ENCODE peak calls at places on chromosomes 1 and 21, in five cellular contexts. K, H, V, X and F are unnamed samples. For H3K9me3, the result is how much of the 10 kb centered on the place peaks cover.

GRCh38 chr1:225868631-225869330 is 13.4 kb downstream of the TMEM63A start:
- DNase-seq in H (no peak), X (no peak), V (no peak), K (no peak), F (no peak)

GRCh38 chr1:23196627-23197328 is 20.5 kb downstream of the HTR1D start:
- DNase-seq in V (no peak), H (peak), X (peak), K (peak), F (no peak)

GRCh38 chr21:43574741-43575465 is 84.4 kb downstream of the HSF2BP start:
- DNase-seq in X (no peak), K (no peak), H (no peak), V (peak), F (peak)

GRCh38 chr1:204872262-204872881 is 1.7 kb downstream of the NFASC start:
- DNase-seq in H (no peak), X (no peak), V (no peak), K (no peak), F (no peak)

GRCh38 chr1:20486457-20487235 is 636 bp upstream of the CAMK2N1 start:
- DNase-seq in X (peak), K (no peak), V (peak), H (peak), F (peak)

GRCh38 chr1:228445867-228446584 is 29.4 kb upstream of the TRIM17 start:
- DNase-seq in H (peak), X (peak), K (no peak), V (no peak), F (no peak)

GRCh38 chr1:111754964-111755320 is 759 bp upstream of the DDX20 start:
- DNase-seq in V (no peak), X (peak), H (peak), K (no peak), F (peak)

GRCh38 chr1:223775054-223775453 is 62.7 kb downstream of the CAPN2 start:
- DNase-seq in H (no peak), V (no peak), K (peak), X (no peak), F (no peak)

GRCh38 chr21:17514124-17514481 is 1.3 kb downstream of the CXADR start:
- DNase-seq in K (no peak), H (no peak), X (no peak), V (no peak), F (no peak)

GRCh38 chr21:33286600-33287456 is 20.7 kb downstream of the IL10RB start:
- DNase-seq in V (peak), K (no peak), H (peak), X (peak), F (no peak)

GRCh38 chr1:12616709-12617373 is 1.2 kb downstream of the DHRS3 start:
- DNase-seq in V (peak), H (no peak), X (no peak), K (no peak), F (peak)

GRCh38 chr21:42473495-42474042 is 22.5 kb downstream of the RSPH1 start:
- DNase-seq in K (no peak), H (no peak), X (no peak), V (no peak), F (no peak)

GRCh38 chr1:213914351-213914750 is 73.4 kb upstream of the PROX1 start:
- DNase-seq in X (no peak), H (no peak), V (no peak), K (no peak), F (no peak)

GRCh38 chr1:1185101-1185765 is 11.6 kb downstream of the TTLL10 start:
- DNase-seq in K (no peak), V (peak), X (no peak), H (no peak), F (peak)

GRCh38 chr1:203306970-203307541 is 1.7 kb downstream of the BTG2 start:
- DNase-seq in H (no peak), K (no peak), V (no peak), X (no peak), F (no peak)

GRCh38 chr1:211476200-211476849 is 15.6 kb downstream of the RD3 start:
- DNase-seq in X (peak), H (peak), K (peak), V (peak), F (peak)

GRCh38 chr1:201169971-201170532 is 15.8 kb upstream of the TMEM9 start:
- DNase-seq in V (no peak), H (no peak), X (no peak), K (no peak), F (no peak)

GRCh38 chr21:45835301-45836267 is 146.0 kb upstream of the COL6A1 start:
- DNase-seq in H (no peak), X (no peak), K (no peak), V (no peak), F (no peak)

GRCh38 chr1:70134148-70134547 is 71.2 kb downstream of the LRRC40 start:
- DNase-seq in H (no peak), X (no peak), V (no peak), K (no peak), F (peak)

GRCh38 chr1:94061513-94062443 is 59.2 kb downstream of the ABCA4 start:
- DNase-seq in V (peak), K (peak), H (peak), X (peak), F (peak)

GRCh38 chr1:23759277-23759676 is 16.0 kb downstream of the ELOA start:
- DNase-seq in K (no peak), H (no peak), X (peak), V (no peak), F (no peak)

GRCh38 chr1:89531480-89532139 is 7.0 kb downstream of the LRRC8B start:
- DNase-seq in V (no peak), K (no peak), H (no peak), X (no peak), F (no peak)

GRCh38 chr1:156083800-156084790 is 1.8 kb upstream of the MEX3A start:
- DNase-seq in H (no peak), K (no peak), X (no peak), V (no peak), F (no peak)

GRCh38 chr21:43372663-43373386 is 54.1 kb downstream of the SIK1 start:
- DNase-seq in V (no peak), K (no peak), X (no peak), H (no peak), F (peak)

GRCh38 chr1:227058321-227058751 is 118.2 kb downstream of the COQ8A start:
- DNase-seq in K (peak), X (peak), H (peak), V (no peak), F (no peak)

GRCh38 chr1:39657402-39657801 is 14.5 kb downstream of the NT5C1A start:
- DNase-seq in X (no peak), K (no peak), V (no peak), H (no peak), F (no peak)

GRCh38 chr1:233933339-233933738 is 28.9 kb downstream of the SLC35F3 start:
- DNase-seq in V (no peak), H (no peak), X (no peak), K (no peak), F (no peak)

GRCh38 chr1:65026235-65026634 is 59.9 kb upstream of the JAK1 start:
- DNase-seq in H (no peak), X (peak), K (no peak), V (no peak), F (no peak)

GRCh38 chr1:230271396-230272035 is 154.6 kb downstream of the PGBD5 start:
- DNase-seq in V (no peak), X (no peak), K (no peak), H (no peak), F (no peak)

GRCh38 chr1:92973203-92973907 is 12.1 kb upstream of the DIPK1A start:
- DNase-seq in K (no peak), V (no peak), H (no peak), X (no peak), F (no peak)

GRCh38 chr1:20883766-20884165 is 96.7 kb upstream of the HP1BP3 start:
- DNase-seq in X (no peak), K (no peak), V (no peak), H (no peak), F (no peak)

GRCh38 chr1:230068952-230069684 is 2.1 kb downstream of the GALNT2 start:
- DNase-seq in H (no peak), X (no peak), V (no peak), K (no peak), F (no peak)

GRCh38 chr1:53246261-53247134 is 8.2 kb upstream of the MAGOH start:
- DNase-seq in H (no peak), X (no peak), K (peak), V (no peak), F (no peak)

GRCh38 chr1:118947790-118948189 is 40.4 kb downstream of the TBX15 start:
- DNase-seq in H (no peak), K (no peak), V (no peak), X (peak), F (no peak)

GRCh38 chr1:89126602-89127001 is 688 bp upstream of the GBP2 start:
- DNase-seq in K (no peak), H (no peak), V (no peak), X (no peak), F (no peak)

GRCh38 chr1:54225986-54226559 is 26.1 kb downstream of the MRPL37 start:
- DNase-seq in X (no peak), H (no peak), K (no peak), V (no peak), F (no peak)

GRCh38 chr1:161019767-161020572 is 982 bp downstream of the F11R start:
- DNase-seq in V (no peak), X (peak), H (no peak), K (no peak), F (no peak)

GRCh38 chr1:110241516-110241915 is 31.4 kb downstream of the KCNC4 start:
- DNase-seq in V (no peak), K (no peak), X (no peak), H (no peak), F (no peak)

GRCh38 chr1:46524843-46525242 is 26.6 kb downstream of the KNCN start:
- DNase-seq in V (no peak), H (no peak), K (no peak), X (no peak), F (no peak)

GRCh38 chr1:34407140-34407539 is 230.4 kb downstream of the C1orf94 start:
- DNase-seq in X (no peak), H (peak), K (no peak), V (no peak), F (no peak)

GRCh38 chr1:34406377-34406776 is 229.7 kb downstream of the C1orf94 start:
- DNase-seq in V (no peak), K (no peak), H (no peak), X (no peak), F (no peak)

GRCh38 chr1:34403156-34403555 is 226.4 kb downstream of the C1orf94 start:
- DNase-seq in K (no peak), X (no peak), H (no peak), V (no peak), F (no peak)

GRCh38 chr1:34404837-34405236 is 228.1 kb downstream of the C1orf94 start:
- DNase-seq in K (no peak), X (no peak), V (no peak), H (no peak), F (no peak)

GRCh38 chr1:34405266-34405959 is 228.7 kb downstream of the C1orf94 start:
- DNase-seq in K (no peak), V (no peak), X (no peak), H (no peak), F (no peak)
- H3K9me3 ChIP-seq in K (under half), V (under half), X (under half), H (under half), F (under half)

GRCh38 chr21:8994640-8995511 is 1526.5 kb upstream of the TPTE start:
- DNase-seq in X (no peak), V (no peak), H (peak), K (no peak), F (no peak)

GRCh38 chr21:8992731-8993174 is 1528.6 kb upstream of the TPTE start:
- DNase-seq in K (no peak), H (peak), V (no peak), X (no peak), F (no peak)

GRCh38 chr21:8991968-8992621 is 1529.3 kb upstream of the TPTE start:
- DNase-seq in K (no peak), V (no peak), H (peak), X (no peak), F (no peak)

GRCh38 chr21:8993943-8994639 is 1527.3 kb upstream of the TPTE start:
- DNase-seq in V (no peak), K (no peak), H (peak), X (no peak), F (no peak)

DNA sequence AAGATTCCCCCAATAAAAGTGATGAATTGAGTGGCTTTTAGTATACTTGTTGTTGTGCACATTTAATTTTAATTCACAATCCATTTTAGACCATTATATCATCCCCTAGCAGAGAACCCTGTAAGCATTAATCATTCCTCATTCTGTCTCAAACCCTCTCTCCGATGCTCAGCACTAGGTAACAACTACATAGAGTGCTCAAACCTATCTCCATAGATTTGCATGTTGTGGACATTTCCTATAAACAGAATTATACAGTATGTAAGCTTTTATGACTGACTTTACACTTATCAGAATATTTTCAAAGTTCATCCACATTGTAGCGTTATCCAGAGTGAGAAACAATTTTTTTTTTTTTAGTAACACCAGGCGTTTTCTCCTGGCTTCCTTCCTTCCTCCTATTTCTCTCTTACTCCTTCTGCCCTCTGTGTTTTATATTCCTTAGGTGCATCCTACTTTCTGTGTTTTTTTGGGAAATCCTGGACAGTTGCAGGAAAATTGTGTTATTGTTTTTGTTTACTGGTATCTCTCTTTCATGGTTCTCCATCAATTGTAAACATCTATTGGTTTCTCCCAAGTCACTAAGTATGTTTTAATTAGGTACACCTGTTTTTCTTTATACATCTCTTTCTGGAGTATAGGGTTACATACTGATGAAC is 1528.0 kb upstream of the TPTE start:
- DNase-seq in X (no peak), K (no peak), V (no peak), H (peak), F (no peak)
- H3K9me3 ChIP-seq in X (under half), K (under half), V (under half), H (under half), F (under half)

GRCh38 chr1:71147637-71148360 is 67.0 kb upstream of the ZRANB2 start:
- DNase-seq in X (no peak), K (no peak), H (no peak), V (no peak), F (no peak)
- H3K9me3 ChIP-seq in X (under half), K (under half), H (under half), V (under half), F (under half)

DNA sequence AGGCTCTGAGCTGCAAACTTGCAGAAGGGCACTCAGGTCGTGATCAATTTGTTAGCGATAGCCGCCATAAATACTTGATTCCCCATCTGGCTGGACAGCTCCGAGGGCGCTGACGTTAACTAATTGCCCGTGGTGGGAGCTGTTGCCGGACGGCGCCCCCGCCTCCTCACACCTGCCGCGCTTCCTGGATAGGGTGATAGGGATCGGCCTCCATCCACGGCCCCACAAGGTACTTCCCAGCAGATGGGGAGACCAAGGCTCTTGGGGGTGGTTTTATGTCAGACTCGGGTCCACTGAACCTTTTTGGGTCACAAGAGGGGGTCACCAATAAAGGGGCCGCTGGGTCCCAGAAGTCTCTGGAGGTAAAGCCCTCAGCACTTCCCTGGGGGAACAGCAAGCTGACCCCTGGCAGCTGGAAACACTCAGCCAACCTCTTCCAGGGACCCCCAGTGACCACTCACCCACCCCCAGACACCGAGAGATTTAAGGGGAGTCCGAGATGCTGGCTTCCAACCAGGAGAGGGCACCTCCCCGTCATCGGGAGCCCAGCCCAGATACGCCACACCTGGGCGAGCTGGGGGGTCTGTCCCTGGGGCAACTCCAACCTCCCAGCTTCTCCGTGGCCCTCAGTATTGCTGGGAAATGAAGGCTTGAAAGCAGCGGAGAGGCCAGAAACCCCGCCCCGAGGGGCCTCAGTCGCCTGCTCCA is 61.1 kb upstream of the TTC34 start:
- DNase-seq in H (no peak), X (no peak), V (no peak), K (no peak), F (peak)
- H3K9me3 ChIP-seq in H (under half), X (under half), V (under half), K (half or more), F (under half)

GRCh38 chr1:240792915-240793525 is 181.1 kb upstream of the GREM2 start:
- DNase-seq in V (no peak), H (no peak), X (no peak), K (no peak), F (no peak)
- H3K9me3 ChIP-seq in V (under half), H (under half), X (under half), K (under half), F (under half)

DNA sequence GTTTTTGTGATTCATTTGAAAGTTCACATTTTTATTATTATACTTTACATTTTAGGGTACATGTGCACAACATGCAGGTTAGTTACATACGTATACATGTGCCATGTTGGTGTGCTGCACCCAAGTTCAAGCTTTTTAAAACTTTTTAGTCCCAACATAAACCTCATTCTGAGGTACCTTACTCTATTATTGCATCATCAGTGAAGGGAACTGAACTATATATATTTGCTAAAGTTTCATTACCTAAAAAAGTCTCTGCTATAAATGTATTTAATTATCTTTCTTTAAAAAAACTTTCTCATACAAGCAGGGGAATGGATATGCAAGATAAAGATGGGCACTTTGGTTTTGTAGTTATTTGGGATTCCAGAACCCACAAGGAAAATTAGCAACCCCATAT is 931.4 kb upstream of the ADGRL2 start:
- DNase-seq in X (no peak), H (no peak), V (no peak), K (no peak), F (no peak)
- H3K9me3 ChIP-seq in X (under half), H (under half), V (under half), K (under half), F (under half)

DNA sequence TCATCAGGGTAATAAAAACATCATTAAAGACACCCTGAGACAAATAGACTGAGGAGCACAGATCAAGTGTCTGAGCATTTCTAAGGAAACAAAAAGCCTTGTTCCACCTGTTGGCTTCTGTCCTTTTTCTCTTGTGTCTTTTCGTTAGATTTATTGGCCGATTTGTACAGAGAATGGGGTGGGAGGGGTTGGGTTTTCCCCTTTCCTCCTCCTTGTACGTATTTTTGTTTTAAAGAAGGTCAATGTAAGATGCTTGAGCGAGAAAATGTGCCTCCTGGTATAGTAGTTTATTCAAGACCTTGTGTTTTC is 1.2 kb downstream of the BCL9 start:
- DNase-seq in K (no peak), X (no peak), H (no peak), V (no peak), F (no peak)
- H3K9me3 ChIP-seq in K (under half), X (under half), H (under half), V (under half), F (under half)